ENCODE peak calls at places on chromosomes 7 and 10, in six cellular contexts. W is right lobe of liver, P is uterus, A is SK-N-SH, O is Panc1, V is heart right ventricle. N is an unnamed sample.

GRCh38 chr10:74922921-74923320 is 96.5 kb downstream of the KAT6B start:
- DNase-seq in W (no peak), P (no peak), A (no peak), O (no peak), V (no peak), N (no peak)

GRCh38 chr10:79905322-79906314 is 43.3 kb downstream of the SFTPD start:
- DNase-seq in W (peak; percentile 19), P (no peak), A (no peak), O (no peak), V (no peak), N (no peak)

GRCh38 chr10:33352154-33352553 is 17.7 kb upstream of the NRP1 start:
- DNase-seq in W (no peak), P (no peak), A (no peak), O (no peak), V (no peak), N (no peak)

GRCh38 chr10:70619271-70620019 is 16.9 kb upstream of the PRF1 start:
- DNase-seq in W (no peak), P (no peak), A (no peak), O (peak; percentile 10), V (no peak), N (no peak)

GRCh38 chr7:154789404-154789803 is 213.5 kb downstream of the PAXIP1 start:
- DNase-seq in W (no peak), P (no peak), A (peak; percentile 75), O (no peak), V (no peak), N (no peak)

GRCh38 chr10:21167288-21168010 is 270.3 kb upstream of the NEBL start:
- DNase-seq in W (no peak), P (no peak), A (no peak), O (no peak), V (no peak), N (no peak)

GRCh38 chr10:80544316-80544953 is 6.7 kb downstream of the SH2D4B start:
- DNase-seq in W (no peak), P (no peak), A (no peak), O (no peak), V (no peak), N (no peak)

GRCh38 chr10:23869996-23870395 is 338.9 kb upstream of the KIAA1217 start:
- DNase-seq in W (no peak), P (no peak), A (no peak), O (no peak), V (no peak), N (no peak)

GRCh38 chr10:29517352-29517923 is 117.3 kb downstream of the SVIL start:
- DNase-seq in W (no peak), P (no peak), A (peak; percentile 71), O (no peak), V (no peak), N (peak; percentile 28)

GRCh38 chr7:106646256-106646655 is 14.7 kb downstream of the CCDC71L start:
- DNase-seq in W (no peak), P (no peak), A (no peak), O (no peak), V (no peak), N (no peak)

GRCh38 chr7:27910341-27910740 is 170.4 kb downstream of the TAX1BP1 start:
- DNase-seq in W (no peak), P (no peak), A (no peak), O (no peak), V (no peak), N (no peak)

GRCh38 chr10:25393621-25394020 is 218.8 kb downstream of the GPR158 start:
- DNase-seq in W (no peak), P (no peak), A (no peak), O (no peak), V (no peak), N (no peak)

GRCh38 chr7:117672433-117672832 is 192.6 kb downstream of the CFTR start:
- DNase-seq in W (no peak), P (no peak), A (no peak), O (no peak), V (no peak), N (no peak)

GRCh38 chr7:23680417-23681405 is 712 bp downstream of the FAM221A start:
- DNase-seq in W (peak; percentile 62), P (peak; percentile 34), A (peak; percentile 90), O (no peak), V (peak; percentile 66), N (peak; percentile 83)

GRCh38 chr7:98640375-98640774 is 23.3 kb downstream of the NPTX2 start:
- DNase-seq in W (no peak), P (no peak), A (no peak), O (no peak), V (no peak), N (no peak)

GRCh38 chr7:55438765-55439525 is 73.8 kb downstream of the LANCL2 start:
- DNase-seq in W (no peak), P (no peak), A (peak; percentile 81), O (no peak), V (peak; percentile 25), N (peak; percentile 73)

GRCh38 chr10:14208231-14208630 is 122.5 kb downstream of the FRMD4A start:
- DNase-seq in W (no peak), P (no peak), A (no peak), O (no peak), V (no peak), N (no peak)

GRCh38 chr10:44284198-44285084 is 100.5 kb downstream of the CXCL12 start:
- DNase-seq in W (no peak), P (no peak), A (no peak), O (no peak), V (no peak), N (no peak)

GRCh38 chr7:29285451-29285807 is 90.9 kb downstream of the CHN2 start:
- DNase-seq in W (no peak), P (no peak), A (no peak), O (no peak), V (no peak), N (no peak)

GRCh38 chr10:11871470-11871869 is 48.3 kb downstream of the PROSER2 start:
- DNase-seq in W (no peak), P (no peak), A (no peak), O (no peak), V (no peak), N (no peak)

GRCh38 chr7:77727936-77728701 is 31.9 kb downstream of the RSBN1L start:
- DNase-seq in W (no peak), P (no peak), A (peak; percentile 51), O (no peak), V (no peak), N (no peak)

GRCh38 chr7:107147464-107148214 is 21.2 kb upstream of the HBP1 start:
- DNase-seq in W (no peak), P (no peak), A (peak; percentile 51), O (no peak), V (no peak), N (no peak)

GRCh38 chr7:158747408-158747807 is 42.8 kb upstream of the NCAPG2 start:
- DNase-seq in W (no peak), P (no peak), A (no peak), O (no peak), V (no peak), N (no peak)

GRCh38 chr7:91826377-91826776 is 54.1 kb downstream of the MTERF1 start:
- DNase-seq in W (no peak), P (no peak), A (no peak), O (no peak), V (no peak), N (no peak)

GRCh38 chr7:151570366-151570915 is 50.7 kb upstream of the RHEB start:
- DNase-seq in W (no peak), P (no peak), A (no peak), O (no peak), V (no peak), N (no peak)

GRCh38 chr7:28483112-28483511 is 70.8 kb downstream of the CREB5 start:
- DNase-seq in W (no peak), P (no peak), A (no peak), O (no peak), V (no peak), N (no peak)

GRCh38 chr7:158583143-158583542 is 4.5 kb downstream of the PTPRN2 start:
- DNase-seq in W (no peak), P (no peak), A (no peak), O (no peak), V (no peak), N (no peak)

GRCh38 chr10:129958686-129959543 is 5.2 kb downstream of the EBF3 start:
- DNase-seq in W (no peak), P (peak; percentile 8), A (no peak), O (no peak), V (no peak), N (peak; percentile 53)
- H3K27me3 ChIP-seq in W (peaks cover 62% of the 10 kb centered on the region), P (peaks cover 18% of the 10 kb centered on the region), A (peaks cover 58% of the 10 kb centered on the region), O (peaks cover 54% of the 10 kb centered on the region), V (peaks cover 39% of the 10 kb centered on the region), N (no peaks in the 10 kb centered on the region)

GRCh38 chr7:131605280-131605878 is 49.0 kb upstream of the PODXL start:
- DNase-seq in W (no peak), P (no peak), A (no peak), O (no peak), V (no peak), N (no peak)
- H3K4me1 ChIP-seq in W (no peaks in the 10 kb centered on the region), P (no peaks in the 10 kb centered on the region), A (peaks cover 66% of the 10 kb centered on the region), O (no peaks in the 10 kb centered on the region), V (peaks cover 23% of the 10 kb centered on the region), N (peaks cover 3% of the 10 kb centered on the region)

DNA sequence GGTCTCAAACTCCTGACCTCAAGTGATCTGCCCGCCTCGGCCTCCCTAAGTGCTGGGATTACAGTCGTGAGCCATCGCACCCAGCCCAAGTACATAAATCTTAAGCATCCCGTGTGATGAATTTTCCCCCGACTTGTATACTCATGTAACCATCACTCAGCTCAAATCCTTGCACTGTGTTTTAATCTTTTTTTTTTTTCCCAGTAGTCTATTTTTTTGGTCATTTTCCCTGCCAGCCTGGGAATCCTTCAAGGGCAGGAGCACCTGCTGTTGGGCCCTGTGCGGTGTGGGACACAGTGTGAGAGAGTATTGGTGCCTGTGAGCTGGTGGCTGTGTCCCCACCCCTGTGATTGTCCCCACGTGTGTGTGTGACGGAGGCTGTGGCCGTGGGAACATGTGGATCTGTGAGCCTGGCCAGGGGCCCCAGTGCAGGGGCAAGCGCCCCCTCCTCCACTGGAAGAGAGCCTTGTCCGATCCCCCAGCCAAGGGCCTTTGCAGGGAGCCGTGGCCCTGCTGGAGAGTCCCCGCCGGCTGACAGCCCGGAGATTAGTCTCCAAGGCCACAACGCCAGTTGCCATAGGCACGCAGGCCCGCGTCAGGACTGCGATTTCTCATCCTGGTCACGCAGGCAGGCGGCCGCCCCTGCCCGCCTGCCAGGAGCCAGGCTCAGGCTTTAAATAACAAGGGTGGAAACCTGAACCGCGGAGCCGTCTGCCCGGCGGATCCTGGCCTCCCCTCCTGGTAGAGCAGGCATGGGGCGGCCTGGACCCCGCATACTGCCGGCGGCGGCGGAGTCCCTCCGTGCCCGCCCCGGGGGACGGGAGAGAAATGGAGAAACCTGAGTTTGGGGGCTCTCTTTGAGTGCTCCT is 26.5 kb downstream of the GTF2IRD1 start:
- DNase-seq in W (peak; percentile 69), P (peak; percentile 76), A (peak; percentile 95), O (no peak), V (peak; percentile 82), N (peak; percentile 90)
- H3K4me3 ChIP-seq in W (peak overlapping the region; percentile 18), P (peak overlapping the region; percentile 40), A (no peak overlapping the region), O (peak overlapping the region; percentile 21), V (peak overlapping the region; percentile 53), N (peak overlapping the region; percentile 30)

DNA sequence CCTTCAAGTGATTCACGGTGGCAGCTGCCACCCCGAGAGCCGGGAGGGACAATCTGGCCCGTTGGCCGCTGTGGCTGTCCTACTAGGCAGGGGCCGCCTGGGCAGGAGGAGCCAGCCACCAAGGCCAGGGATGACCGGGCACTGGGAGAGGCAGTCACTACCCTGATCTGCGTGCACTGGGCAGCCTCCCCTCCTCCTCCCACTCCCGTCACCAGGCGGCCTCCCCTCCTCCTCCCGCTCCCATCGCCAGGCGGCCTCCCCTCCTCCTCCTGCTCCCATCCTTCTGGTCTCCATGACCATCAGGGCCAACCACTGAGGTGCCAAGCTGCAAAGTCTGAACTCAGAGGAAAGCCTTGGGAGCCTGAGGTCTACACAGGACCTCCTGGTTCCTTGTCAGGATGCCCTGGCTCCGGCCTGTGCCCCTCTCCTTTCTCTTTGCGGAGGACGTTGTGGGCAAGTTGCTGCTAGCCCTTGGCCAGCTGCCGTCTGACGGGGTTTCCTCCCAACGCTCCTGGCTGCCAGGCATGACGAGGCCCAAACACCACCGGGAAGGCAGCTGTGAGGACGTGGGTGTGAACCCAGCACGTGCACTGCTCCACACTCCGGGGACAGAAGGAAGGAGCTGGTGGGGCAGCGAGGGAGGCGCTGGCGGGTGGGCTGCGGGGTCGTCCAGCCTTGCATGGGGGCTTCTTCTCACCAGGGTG is 131.1 kb downstream of the WDR37 start:
- DNase-seq in W (no peak), P (peak; percentile 5), A (no peak), O (no peak), V (no peak), N (no peak)
- H3K27me3 ChIP-seq in W (no peaks in the 10 kb centered on the region), P (no peaks in the 10 kb centered on the region), A (no peaks in the 10 kb centered on the region), O (no peaks in the 10 kb centered on the region), V (no peaks in the 10 kb centered on the region), N (no peaks in the 10 kb centered on the region)

N was measured in right cardiac atrium.